ENCODE peak calls at places on chromosomes 11 and 22, in four cellular contexts. O, X, Z and E are unnamed samples.

GRCh38 chr11:34915136-34916013 is 804 bp downstream of the APIP start:
- DNase-seq in X (peak), Z (no peak), O (peak), E (no peak)

GRCh38 chr11:113874096-113874919 is 1.1 kb downstream of the USP28 start:
- DNase-seq in Z (no peak), O (peak), X (no peak), E (peak)

GRCh38 chr11:58070585-58070984 is 39.8 kb downstream of the OR6Q1 start:
- DNase-seq in X (no peak), Z (no peak), O (no peak), E (no peak)

GRCh38 chr22:19143967-19144400 is 467 bp downstream of the ESS2 start:
- DNase-seq in O (no peak), X (no peak), Z (no peak), E (no peak)

GRCh38 chr11:1892116-1892515 is 421 bp upstream of the PRR33 start:
- DNase-seq in Z (no peak), X (no peak), O (no peak), E (no peak)

GRCh38 chr22:31126128-31126868 is 3.5 kb downstream of the INPP5J start:
- DNase-seq in X (no peak), O (no peak), Z (no peak), E (no peak)

GRCh38 chr22:41290262-41291221 is 4.6 kb upstream of the RANGAP1 start:
- DNase-seq in X (no peak), O (no peak), Z (no peak), E (no peak)

GRCh38 chr22:45585437-45585755 is 82.7 kb downstream of the FBLN1 start:
- DNase-seq in Z (no peak), X (no peak), O (no peak), E (peak)

GRCh38 chr11:83725161-83725560 is 439.0 kb upstream of the CCDC90B start:
- DNase-seq in O (no peak), X (no peak), Z (no peak), E (no peak)

GRCh38 chr11:84886344-84886743 is 740.8 kb downstream of the DLG2 start:
- DNase-seq in X (no peak), O (no peak), Z (no peak), E (no peak)

GRCh38 chr11:57646756-57647303 is 2.9 kb downstream of the YPEL4 start:
- DNase-seq in O (no peak), X (no peak), Z (no peak), E (no peak)

GRCh38 chr11:116545912-116546311 is 226.9 kb downstream of the BUD13 start:
- DNase-seq in O (no peak), Z (no peak), X (no peak), E (no peak)

GRCh38 chr11:14764899-14765527 is 121.4 kb downstream of the PDE3B start:
- DNase-seq in Z (no peak), O (no peak), X (peak), E (no peak)

GRCh38 chr11:127651175-127651887 is 650.8 kb upstream of the KIRREL3 start:
- DNase-seq in X (no peak), O (no peak), Z (peak), E (no peak)

GRCh38 chr11:132973686-132974085 is 558.6 kb downstream of the OPCML start:
- DNase-seq in X (no peak), O (no peak), Z (no peak), E (no peak)

GRCh38 chr11:34065505-34066203 is 14.1 kb downstream of the CAPRIN1 start:
- DNase-seq in Z (no peak), X (no peak), O (no peak), E (no peak)

GRCh38 chr11:111793863-111794262 is 27.7 kb upstream of the PPP2R1B start:
- DNase-seq in Z (no peak), O (no peak), X (no peak), E (no peak)

GRCh38 chr22:32920032-32920628 is 118.6 kb downstream of the TIMP3 start:
- DNase-seq in O (no peak), Z (no peak), X (no peak), E (peak)

GRCh38 chr11:69317401-69318092 is 23.6 kb downstream of the MYEOV start:
- DNase-seq in O (no peak), Z (no peak), X (no peak), E (no peak)

GRCh38 chr11:70580036-70580805 is 181.9 kb downstream of the CTTN start:
- DNase-seq in O (no peak), X (no peak), Z (no peak), E (no peak)

GRCh38 chr11:66089067-66089466 is 19.0 kb downstream of the PACS1 start:
- DNase-seq in X (no peak), O (no peak), Z (no peak), E (no peak)

GRCh38 chr11:131886201-131886600 is 515.8 kb downstream of the NTM start:
- DNase-seq in O (no peak), X (no peak), Z (no peak), E (no peak)

GRCh38 chr11:85869776-85870175 is 14.6 kb downstream of the CCDC83 start:
- DNase-seq in Z (no peak), X (no peak), O (no peak), E (no peak)

GRCh38 chr11:85805387-85805786 is 5.6 kb downstream of the SYTL2 start:
- DNase-seq in O (no peak), X (no peak), Z (no peak), E (no peak)

GRCh38 chr11:95680169-95680929 is 109.2 kb downstream of the FAM76B start:
- DNase-seq in X (no peak), O (no peak), Z (no peak), E (no peak)

GRCh38 chr11:44036811-44037657 is 10.7 kb upstream of the ACCSL start:
- DNase-seq in X (peak), O (peak), Z (peak), E (peak)

GRCh38 chr11:15969281-15969680 is 387.1 kb downstream of the SOX6 start:
- DNase-seq in O (peak), Z (peak), X (no peak), E (peak)

GRCh38 chr11:45451766-45452440 is 165.8 kb upstream of the SYT13 start:
- DNase-seq in Z (no peak), O (no peak), X (no peak), E (no peak)

GRCh38 chr11:1874406-1875092 is 17.1 kb downstream of the PRR33 start:
- DNase-seq in Z (no peak), X (no peak), O (no peak), E (peak)

GRCh38 chr22:49426618-49427266 is 400.9 kb downstream of the BRD1 start:
- DNase-seq in Z (no peak), X (no peak), O (no peak), E (no peak)

GRCh38 chr11:20158597-20159257 is 1.5 kb downstream of the DBX1 start:
- DNase-seq in Z (peak), O (peak), X (no peak), E (peak)

GRCh38 chr11:7385532-7385931 is 99.8 kb upstream of the OLFML1 start:
- DNase-seq in Z (no peak), O (no peak), X (no peak), E (no peak)

GRCh38 chr11:12076840-12077534 is 33.4 kb upstream of the MICAL2 start:
- DNase-seq in O (no peak), X (no peak), Z (no peak), E (no peak)

GRCh38 chr11:118003021-118003423 is 16.8 kb downstream of the IL10RA start:
- DNase-seq in O (no peak), X (no peak), Z (no peak), E (no peak)